ENCODE peak calls at places on chromosomes 1 and 21, in five cellular contexts. L is heart left ventricle, C is keratinocyte, M is A549, Z is uterus. W is an unnamed sample. For H3K4me1, the result is how much of the 10 kb centered on the place peaks cover.

GRCh38 chr1:182410620-182411273 is 10.3 kb upstream of the TEDDM1 start:
- DNase-seq in Z (no peak), M (no peak), L (no peak), C (no peak), W (no peak)

GRCh38 chr1:6142036-6142621 is 38.0 kb downstream of the CHD5 start:
- DNase-seq in L (no peak), C (no peak), M (no peak), Z (no peak), W (no peak)

GRCh38 chr1:207579436-207579799 is 65.5 kb upstream of the CR1L start:
- DNase-seq in Z (no peak), C (no peak), L (peak), M (peak), W (no peak)

GRCh38 chr1:41582851-41583657 is 98.6 kb upstream of the EDN2 start:
- DNase-seq in L (no peak), M (no peak), Z (no peak), C (no peak), W (no peak)

GRCh38 chr1:43541721-43542401 is 11.2 kb downstream of the PTPRF start:
- DNase-seq in M (no peak), Z (peak), L (peak), C (no peak), W (peak)

GRCh38 chr1:89974211-89974610 is 20.7 kb upstream of the ZNF326 start:
- DNase-seq in C (no peak), L (no peak), M (no peak), Z (no peak), W (no peak)

GRCh38 chr1:245751671-245752070 is 596.9 kb downstream of the KIF26B start:
- DNase-seq in Z (no peak), C (no peak), L (no peak), M (no peak), W (no peak)

GRCh38 chr21:43362928-43363314 is 64.0 kb downstream of the SIK1 start:
- DNase-seq in M (no peak), Z (no peak), C (no peak), L (no peak), W (no peak)

GRCh38 chr1:4975856-4976255 is 321.4 kb downstream of the AJAP1 start:
- DNase-seq in M (no peak), C (no peak), Z (no peak), L (no peak), W (no peak)

GRCh38 chr1:36911631-36912364 is 122.5 kb downstream of the GRIK3 start:
- DNase-seq in Z (no peak), C (no peak), M (no peak), L (no peak), W (no peak)

GRCh38 chr1:54754486-54755285 is 9.6 kb downstream of the PARS2 start:
- DNase-seq in L (no peak), M (no peak), C (no peak), Z (no peak), W (no peak)

GRCh38 chr1:212566522-212567479 is 41.8 kb upstream of the ATF3 start:
- DNase-seq in L (peak), M (peak), C (no peak), Z (peak), W (no peak)

GRCh38 chr1:200471739-200472138 is 61.9 kb upstream of the ZNF281 start:
- DNase-seq in Z (no peak), C (no peak), M (no peak), L (no peak), W (no peak)

GRCh38 chr1:91651671-91652071 is 151.0 kb downstream of the CDC7 start:
- DNase-seq in Z (peak), M (no peak), L (peak), C (no peak), W (peak)

GRCh38 chr1:19250629-19251304 is 557 bp downstream of the EMC1 start:
- DNase-seq in L (no peak), C (no peak), Z (no peak), M (peak), W (no peak)

GRCh38 chr1:159798893-159799292 is 3.3 kb upstream of the FCRL6 start:
- DNase-seq in L (peak), Z (peak), M (peak), C (peak), W (peak)

GRCh38 chr1:43454270-43455011 is 710 bp upstream of the HYI start:
- DNase-seq in C (peak), L (peak), M (no peak), Z (peak), W (peak)

GRCh38 chr1:42886800-42887199 is 40.4 kb downstream of the ZNF691 start:
- DNase-seq in C (no peak), L (no peak), M (no peak), Z (no peak), W (no peak)

GRCh38 chr1:35180776-35181374 is 12.1 kb downstream of the SFPQ start:
- DNase-seq in M (no peak), C (no peak), L (no peak), Z (no peak), W (no peak)

GRCh38 chr1:59967141-59967697 is 40.6 kb upstream of the CYP2J2 start:
- DNase-seq in Z (no peak), C (no peak), M (no peak), L (no peak), W (no peak)

GRCh38 chr1:97070366-97070765 is 348.8 kb downstream of the PTBP2 start:
- DNase-seq in M (no peak), C (no peak), L (no peak), Z (no peak), W (no peak)

GRCh38 chr21:43880111-43880985 is 15.3 kb downstream of the AGPAT3 start:
- DNase-seq in L (no peak), Z (no peak), M (no peak), C (no peak), W (no peak)

GRCh38 chr1:155082301-155082940 is 3.8 kb downstream of the EFNA3 start:
- DNase-seq in C (no peak), Z (no peak), L (no peak), M (no peak), W (no peak)

GRCh38 chr1:108000620-108001105 is 35.7 kb upstream of the VAV3 start:
- DNase-seq in L (peak), M (no peak), C (no peak), Z (peak), W (no peak)

GRCh38 chr1:1196431-1197187 is 9.8 kb downstream of the TNFRSF18 start:
- DNase-seq in Z (no peak), M (no peak), L (peak), C (no peak), W (no peak)

GRCh38 chr1:202860744-202861419 is 28.1 kb downstream of the RABIF start:
- DNase-seq in L (peak), C (no peak), M (peak), Z (peak), W (no peak)

GRCh38 chr1:101128211-101128727 is 102.7 kb upstream of the DPH5 start:
- DNase-seq in L (no peak), C (no peak), Z (no peak), M (no peak), W (no peak)

GRCh38 chr1:23216771-23217420 is 406 bp downstream of the HTR1D start:
- DNase-seq in M (no peak), L (no peak), Z (no peak), C (no peak), W (no peak)

GRCh38 chr1:175514309-175515001 is 228.9 kb downstream of the TNR start:
- DNase-seq in C (no peak), Z (no peak), M (no peak), L (peak), W (no peak)

DNA sequence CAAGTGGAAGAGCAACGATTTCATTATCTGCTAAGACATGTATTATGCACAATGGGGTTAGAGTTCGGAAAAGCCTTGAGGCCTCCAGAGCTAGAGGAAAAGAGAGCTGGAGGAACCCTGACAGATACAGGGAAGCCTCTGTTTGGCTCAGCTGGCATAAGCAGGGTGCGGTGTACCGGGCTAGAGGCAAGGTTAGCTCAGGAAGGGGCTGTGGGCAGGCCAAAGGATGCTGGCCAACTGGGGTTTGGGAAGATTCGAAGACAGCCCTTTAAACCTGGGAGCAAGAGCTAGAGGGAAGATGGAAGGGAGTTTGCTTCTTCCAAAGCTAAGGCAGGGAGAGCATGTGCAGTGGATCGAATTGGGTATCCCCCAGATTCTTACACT is 107.6 kb upstream of the TLR5 start:
- DNase-seq in L (no peak), Z (no peak), M (no peak), C (no peak), W (no peak)
- H3K4me1 ChIP-seq in L (under half), Z (under half), M (under half), C (under half), W (under half)

GRCh38 chr21:31133243-31133830 is 95.1 kb upstream of the KRTAP19-8 start:
- DNase-seq in C (no peak), Z (no peak), M (no peak), L (no peak), W (no peak)

GRCh38 chr21:31135536-31136184 is 97.4 kb upstream of the KRTAP19-8 start:
- DNase-seq in M (no peak), L (no peak), Z (no peak), C (no peak), W (no peak)

GRCh38 chr21:31140025-31140424 is 101.7 kb upstream of the KRTAP19-8 start:
- DNase-seq in Z (no peak), M (no peak), C (no peak), L (no peak), W (no peak)

GRCh38 chr21:31137951-31138350 is 99.7 kb upstream of the KRTAP19-8 start:
- DNase-seq in Z (no peak), M (no peak), L (no peak), C (no peak), W (no peak)

DNA sequence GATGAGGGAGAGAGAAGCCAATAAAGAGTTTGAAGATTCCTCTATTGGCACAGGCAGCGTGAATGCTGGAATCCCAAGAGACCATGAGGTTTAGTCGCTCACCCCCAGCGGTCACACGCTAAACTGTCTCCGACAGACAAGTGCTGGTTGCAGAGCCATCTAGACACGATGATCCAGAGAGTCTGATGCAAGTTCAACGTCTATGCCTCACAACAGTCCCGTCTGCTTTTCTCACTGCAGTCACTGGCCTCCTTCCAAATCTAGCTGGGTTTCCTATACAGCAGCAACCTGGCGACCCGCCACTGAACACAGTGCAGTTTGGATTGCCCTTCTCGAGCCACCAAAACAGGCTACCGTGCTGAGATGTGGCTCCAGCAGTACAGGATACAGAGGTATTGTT is 98.6 kb upstream of the KRTAP19-8 start:
- DNase-seq in Z (peak), C (no peak), L (no peak), M (no peak), W (no peak)
- H3K27ac ChIP-seq in Z (no peak), C (no peak), L (no peak), M (no peak), W (no peak)

DNA sequence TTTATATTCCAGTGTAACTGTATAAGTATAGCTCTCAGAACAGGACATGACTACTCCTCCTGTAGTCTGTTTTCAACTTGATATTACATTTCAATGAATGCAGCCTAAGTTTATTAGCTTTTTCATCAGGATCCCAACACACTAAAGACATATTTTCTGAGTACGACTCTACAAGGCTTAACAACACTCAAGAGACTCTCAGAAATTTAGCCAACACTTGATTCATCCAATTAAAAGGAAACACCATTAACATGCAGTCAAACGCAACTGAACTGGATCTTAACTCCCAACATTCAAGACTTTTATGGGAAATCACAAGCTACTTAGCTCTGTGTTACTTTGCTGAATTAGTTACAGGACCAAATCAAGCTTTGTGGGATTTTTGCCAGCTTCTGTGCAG is 65.2 kb upstream of the SGIP1 start:
- DNase-seq in M (no peak), L (no peak), Z (no peak), C (no peak), W (no peak)
- H3K4me1 ChIP-seq in M (under half), L (under half), Z (under half), C (under half), W (under half)

DNA sequence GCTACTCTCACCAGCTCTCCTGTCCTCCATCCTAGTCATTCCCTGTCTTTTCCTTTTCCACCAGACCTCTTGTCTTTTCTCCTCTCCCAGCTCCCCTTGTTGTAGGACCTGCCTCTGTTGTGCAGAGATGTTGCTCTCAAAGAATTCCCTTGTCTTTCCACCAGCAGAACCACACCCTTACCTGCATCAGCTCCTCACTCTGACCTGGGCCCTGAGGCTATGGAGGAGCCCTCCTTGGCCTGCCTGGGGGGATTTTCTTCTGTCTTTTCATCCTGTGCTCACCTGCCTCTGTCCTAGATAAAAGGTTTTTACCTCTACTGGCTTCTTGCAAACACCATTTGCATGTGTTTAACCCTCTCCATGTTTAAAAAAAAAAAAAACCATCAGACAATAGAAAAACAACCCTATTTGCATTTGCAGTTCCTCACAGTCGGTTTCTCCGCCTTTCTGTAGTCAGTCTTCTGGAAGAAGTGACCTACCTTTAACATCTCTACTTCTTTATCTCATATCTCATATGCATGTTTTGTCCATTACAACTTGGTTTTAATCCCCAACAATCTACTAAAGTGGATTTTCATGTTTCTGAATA is 12.1 kb downstream of the FCRL5 start:
- DNase-seq in M (no peak), L (no peak), C (no peak), Z (no peak), W (no peak)
- H3K27ac ChIP-seq in M (no peak), L (no peak), C (no peak), Z (no peak), W (no peak)

GRCh38 chr1:150613061-150613920 is 16.1 kb downstream of the ENSA start:
- DNase-seq in L (peak), M (peak), Z (no peak), C (no peak), W (peak)
- H3K4me1 ChIP-seq in L (under half), M (half or more), Z (under half), C (under half), W (half or more)

DNA sequence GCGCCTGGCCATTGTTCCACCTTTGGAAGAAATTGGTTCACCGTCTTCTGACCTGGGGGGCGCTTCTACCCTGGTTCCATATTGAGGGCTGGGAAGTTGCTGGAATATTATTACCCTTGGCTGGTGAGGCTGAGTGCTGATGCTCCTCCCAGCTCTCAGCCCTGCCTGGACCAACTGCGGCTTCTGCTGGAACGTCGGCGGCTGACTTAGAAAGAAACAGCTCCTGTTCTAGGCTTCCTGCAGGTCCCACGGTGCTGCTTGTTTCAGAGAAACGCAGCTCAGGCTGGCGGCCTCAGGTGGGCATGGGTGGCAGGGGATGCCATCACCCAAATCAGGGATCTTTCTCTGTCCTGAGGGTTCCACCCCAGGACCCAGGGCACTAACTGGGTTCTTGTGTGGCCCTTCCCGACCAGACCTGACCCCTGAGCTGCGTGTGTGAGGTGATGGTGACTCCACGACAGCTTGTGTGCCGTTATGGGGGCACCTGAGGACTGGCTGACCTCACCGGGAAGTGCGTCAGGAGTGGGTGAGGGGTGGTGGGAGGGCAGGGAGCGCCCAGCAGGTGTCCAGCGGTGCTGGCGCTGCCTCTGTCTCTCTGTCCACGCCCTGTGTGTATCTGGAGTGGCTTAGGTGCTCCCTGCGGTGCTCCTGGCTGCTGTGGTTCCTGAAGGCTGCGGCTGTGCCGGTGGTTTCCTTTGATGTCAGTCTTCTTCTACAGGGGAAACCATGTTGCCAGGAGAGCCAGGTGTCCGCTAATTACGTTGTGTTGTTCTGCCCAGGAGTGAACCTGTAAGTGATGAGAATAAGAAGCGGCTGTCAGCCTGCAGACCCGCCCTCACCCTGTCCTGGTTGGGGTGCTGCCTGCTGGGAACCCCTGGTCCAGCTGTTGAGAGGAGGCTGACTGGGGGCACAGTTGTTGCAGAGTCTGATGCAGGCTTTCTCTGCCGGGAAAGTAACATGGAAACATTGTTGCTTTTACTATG is 8.9 kb downstream of the SKI start:
- DNase-seq in Z (no peak), C (no peak), L (no peak), M (no peak), W (no peak)
- H3K27ac ChIP-seq in Z (peak), C (no peak), L (no peak), M (no peak), W (peak)

DNA sequence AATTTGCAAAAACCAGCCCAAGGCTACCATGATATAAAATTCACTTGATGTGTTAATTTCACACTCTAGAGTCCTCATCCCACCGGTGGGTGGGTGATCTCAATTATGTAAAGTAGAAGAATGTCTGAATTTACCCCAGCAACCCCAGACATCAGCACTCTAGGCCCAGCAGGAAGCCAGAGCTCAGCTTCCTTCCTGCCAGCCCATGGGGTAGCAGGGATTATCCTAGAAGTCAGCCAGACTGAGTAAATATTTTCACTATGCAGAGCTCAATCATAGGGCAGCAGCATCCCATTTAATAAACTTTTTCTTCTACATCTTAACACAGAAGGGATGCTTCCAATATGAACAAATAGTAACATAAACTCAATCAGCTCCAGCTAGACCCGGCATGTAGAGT is 71.0 kb downstream of the SIPA1L2 start:
- DNase-seq in Z (no peak), C (no peak), M (no peak), L (no peak), W (no peak)
- H3K4me1 ChIP-seq in Z (under half), C (under half), M (under half), L (under half), W (under half)

DNA sequence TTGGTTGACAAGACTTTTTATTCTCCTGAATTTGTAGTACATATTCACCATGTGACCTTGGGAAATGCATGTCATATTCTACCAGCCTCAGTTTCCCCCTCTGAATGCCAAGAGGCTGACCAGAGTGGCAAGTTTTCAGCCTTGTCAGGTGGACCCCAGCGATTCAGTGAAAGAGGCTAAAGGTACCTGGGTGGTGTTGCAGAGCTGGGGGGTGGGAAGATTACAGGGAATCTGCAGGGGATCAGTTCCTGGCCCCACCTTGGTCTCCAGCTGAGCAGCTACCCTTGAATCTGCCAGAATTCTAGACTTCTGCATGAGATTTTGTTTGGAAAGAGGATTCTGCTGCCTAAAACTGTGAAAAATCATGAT is 27.9 kb upstream of the KCNA2 start:
- DNase-seq in L (no peak), Z (no peak), M (no peak), C (no peak), W (no peak)
- H3K27ac ChIP-seq in L (peak), Z (no peak), M (no peak), C (no peak), W (no peak)